ENCODE peak calls at places on chromosome 4, in ten cellular contexts. One of them, this sample, is unnamed.

GRCh38 chr4:187903700-187904099 is 91.9 kb upstream of the ZFP42 start:
- DNase-seq in natural killer cell treated with Interleukin-12 subunit alpha and Interleukin-12 subunit beta and Interleukin-15 and Interleukin-18, amount 100 ng/mL, for 72 hours: no peak
- DNase-seq in activated naive CD4-positive, alpha-beta T cell treated with anti-CD3 and anti-CD28 coated beads, Interleukin-2, amount 10 ng/mL, durations not matched to agents 7 days and 5 days: no peak
- DNase-seq in heart left ventricle: no peak
- DNase-seq in RPMI8226: no peak
- DNase-seq in effector memory CD4-positive, alpha-beta T cell: no peak
- DNase-seq in activated naive CD8-positive, alpha-beta T cell treated with anti-CD3 and anti-CD28 coated beads, Interleukin-2, amount 50 U/mL, for 16 hours: no peak
- DNase-seq in memory B cell: no peak
- DNase-seq in central memory CD8-positive, alpha-beta T cell: no peak
- DNase-seq in stimulated activated CD4-positive, alpha-beta T cell treated with anti-CD3 and anti-CD28 coated beads, Interleukin-15, amount 100 ng/mL, for 48 hours: no peak
- DNase-seq in this sample: no peak

GRCh38 chr4:184094532-184095192 is 123.0 kb downstream of the ENPP6 start:
- DNase-seq in memory B cell: no peak
- DNase-seq in natural killer cell treated with Interleukin-12 subunit alpha and Interleukin-12 subunit beta and Interleukin-15 and Interleukin-18, amount 100 ng/mL, for 72 hours: no peak
- DNase-seq in activated naive CD4-positive, alpha-beta T cell treated with anti-CD3 and anti-CD28 coated beads, Interleukin-2, amount 10 ng/mL, durations not matched to agents 7 days and 5 days: no peak
- DNase-seq in effector memory CD4-positive, alpha-beta T cell: no peak
- DNase-seq in central memory CD8-positive, alpha-beta T cell: no peak
- DNase-seq in stimulated activated CD4-positive, alpha-beta T cell treated with anti-CD3 and anti-CD28 coated beads, Interleukin-15, amount 100 ng/mL, for 48 hours: no peak
- DNase-seq in RPMI8226: no peak
- DNase-seq in heart left ventricle: no peak
- DNase-seq in activated naive CD8-positive, alpha-beta T cell treated with anti-CD3 and anti-CD28 coated beads, Interleukin-2, amount 50 U/mL, for 16 hours: no peak
- DNase-seq in this sample: no peak

GRCh38 chr4:174972911-174973310 is 54.8 kb downstream of the ADAM29 start:
- DNase-seq in activated naive CD4-positive, alpha-beta T cell treated with anti-CD3 and anti-CD28 coated beads, Interleukin-2, amount 10 ng/mL, durations not matched to agents 7 days and 5 days: no peak
- DNase-seq in memory B cell: no peak
- DNase-seq in stimulated activated CD4-positive, alpha-beta T cell treated with anti-CD3 and anti-CD28 coated beads, Interleukin-15, amount 100 ng/mL, for 48 hours: no peak
- DNase-seq in central memory CD8-positive, alpha-beta T cell: no peak
- DNase-seq in natural killer cell treated with Interleukin-12 subunit alpha and Interleukin-12 subunit beta and Interleukin-15 and Interleukin-18, amount 100 ng/mL, for 72 hours: no peak
- DNase-seq in activated naive CD8-positive, alpha-beta T cell treated with anti-CD3 and anti-CD28 coated beads, Interleukin-2, amount 50 U/mL, for 16 hours: no peak
- DNase-seq in heart left ventricle: no peak
- DNase-seq in RPMI8226: no peak
- DNase-seq in effector memory CD4-positive, alpha-beta T cell: no peak
- DNase-seq in this sample: no peak

GRCh38 chr4:184475096-184475461 is 729 bp upstream of the IRF2 start:
- DNase-seq in natural killer cell treated with Interleukin-12 subunit alpha and Interleukin-12 subunit beta and Interleukin-15 and Interleukin-18, amount 100 ng/mL, for 72 hours: peak
- DNase-seq in effector memory CD4-positive, alpha-beta T cell: peak
- DNase-seq in stimulated activated CD4-positive, alpha-beta T cell treated with anti-CD3 and anti-CD28 coated beads, Interleukin-15, amount 100 ng/mL, for 48 hours: peak
- DNase-seq in activated naive CD8-positive, alpha-beta T cell treated with anti-CD3 and anti-CD28 coated beads, Interleukin-2, amount 50 U/mL, for 16 hours: peak
- DNase-seq in RPMI8226: peak
- DNase-seq in activated naive CD4-positive, alpha-beta T cell treated with anti-CD3 and anti-CD28 coated beads, Interleukin-2, amount 10 ng/mL, durations not matched to agents 7 days and 5 days: peak
- DNase-seq in central memory CD8-positive, alpha-beta T cell: no peak
- DNase-seq in memory B cell: no peak
- DNase-seq in heart left ventricle: peak
- DNase-seq in this sample: peak

GRCh38 chr4:111043286-111043685 is 420.4 kb upstream of the PITX2 start:
- DNase-seq in central memory CD8-positive, alpha-beta T cell: no peak
- DNase-seq in natural killer cell treated with Interleukin-12 subunit alpha and Interleukin-12 subunit beta and Interleukin-15 and Interleukin-18, amount 100 ng/mL, for 72 hours: no peak
- DNase-seq in RPMI8226: no peak
- DNase-seq in heart left ventricle: no peak
- DNase-seq in memory B cell: no peak
- DNase-seq in stimulated activated CD4-positive, alpha-beta T cell treated with anti-CD3 and anti-CD28 coated beads, Interleukin-15, amount 100 ng/mL, for 48 hours: no peak
- DNase-seq in activated naive CD4-positive, alpha-beta T cell treated with anti-CD3 and anti-CD28 coated beads, Interleukin-2, amount 10 ng/mL, durations not matched to agents 7 days and 5 days: no peak
- DNase-seq in activated naive CD8-positive, alpha-beta T cell treated with anti-CD3 and anti-CD28 coated beads, Interleukin-2, amount 50 U/mL, for 16 hours: no peak
- DNase-seq in effector memory CD4-positive, alpha-beta T cell: no peak
- DNase-seq in this sample: no peak

GRCh38 chr4:16694491-16695276 is 203.8 kb downstream of the LDB2 start:
- DNase-seq in stimulated activated CD4-positive, alpha-beta T cell treated with anti-CD3 and anti-CD28 coated beads, Interleukin-15, amount 100 ng/mL, for 48 hours: no peak
- DNase-seq in memory B cell: no peak
- DNase-seq in RPMI8226: no peak
- DNase-seq in activated naive CD8-positive, alpha-beta T cell treated with anti-CD3 and anti-CD28 coated beads, Interleukin-2, amount 50 U/mL, for 16 hours: no peak
- DNase-seq in activated naive CD4-positive, alpha-beta T cell treated with anti-CD3 and anti-CD28 coated beads, Interleukin-2, amount 10 ng/mL, durations not matched to agents 7 days and 5 days: no peak
- DNase-seq in central memory CD8-positive, alpha-beta T cell: no peak
- DNase-seq in effector memory CD4-positive, alpha-beta T cell: no peak
- DNase-seq in heart left ventricle: no peak
- DNase-seq in natural killer cell treated with Interleukin-12 subunit alpha and Interleukin-12 subunit beta and Interleukin-15 and Interleukin-18, amount 100 ng/mL, for 72 hours: no peak
- DNase-seq in this sample: no peak

GRCh38 chr4:41177016-41177415 is 37.3 kb downstream of the APBB2 start:
- DNase-seq in natural killer cell treated with Interleukin-12 subunit alpha and Interleukin-12 subunit beta and Interleukin-15 and Interleukin-18, amount 100 ng/mL, for 72 hours: no peak
- DNase-seq in effector memory CD4-positive, alpha-beta T cell: no peak
- DNase-seq in memory B cell: no peak
- DNase-seq in activated naive CD4-positive, alpha-beta T cell treated with anti-CD3 and anti-CD28 coated beads, Interleukin-2, amount 10 ng/mL, durations not matched to agents 7 days and 5 days: no peak
- DNase-seq in stimulated activated CD4-positive, alpha-beta T cell treated with anti-CD3 and anti-CD28 coated beads, Interleukin-15, amount 100 ng/mL, for 48 hours: no peak
- DNase-seq in RPMI8226: peak
- DNase-seq in activated naive CD8-positive, alpha-beta T cell treated with anti-CD3 and anti-CD28 coated beads, Interleukin-2, amount 50 U/mL, for 16 hours: no peak
- DNase-seq in central memory CD8-positive, alpha-beta T cell: no peak
- DNase-seq in heart left ventricle: no peak
- DNase-seq in this sample: no peak

GRCh38 chr4:1522606-1523005 is 116.4 kb upstream of the NKX1-1 start:
- DNase-seq in central memory CD8-positive, alpha-beta T cell: no peak
- DNase-seq in effector memory CD4-positive, alpha-beta T cell: no peak
- DNase-seq in stimulated activated CD4-positive, alpha-beta T cell treated with anti-CD3 and anti-CD28 coated beads, Interleukin-15, amount 100 ng/mL, for 48 hours: no peak
- DNase-seq in natural killer cell treated with Interleukin-12 subunit alpha and Interleukin-12 subunit beta and Interleukin-15 and Interleukin-18, amount 100 ng/mL, for 72 hours: peak
- DNase-seq in activated naive CD8-positive, alpha-beta T cell treated with anti-CD3 and anti-CD28 coated beads, Interleukin-2, amount 50 U/mL, for 16 hours: no peak
- DNase-seq in RPMI8226: no peak
- DNase-seq in activated naive CD4-positive, alpha-beta T cell treated with anti-CD3 and anti-CD28 coated beads, Interleukin-2, amount 10 ng/mL, durations not matched to agents 7 days and 5 days: no peak
- DNase-seq in memory B cell: no peak
- DNase-seq in heart left ventricle: peak
- DNase-seq in this sample: no peak

GRCh38 chr4:7384929-7385890 is 49.5 kb downstream of the PSAPL1 start:
- DNase-seq in RPMI8226: no peak
- DNase-seq in activated naive CD8-positive, alpha-beta T cell treated with anti-CD3 and anti-CD28 coated beads, Interleukin-2, amount 50 U/mL, for 16 hours: no peak
- DNase-seq in heart left ventricle: peak
- DNase-seq in memory B cell: no peak
- DNase-seq in effector memory CD4-positive, alpha-beta T cell: no peak
- DNase-seq in stimulated activated CD4-positive, alpha-beta T cell treated with anti-CD3 and anti-CD28 coated beads, Interleukin-15, amount 100 ng/mL, for 48 hours: no peak
- DNase-seq in natural killer cell treated with Interleukin-12 subunit alpha and Interleukin-12 subunit beta and Interleukin-15 and Interleukin-18, amount 100 ng/mL, for 72 hours: peak
- DNase-seq in activated naive CD4-positive, alpha-beta T cell treated with anti-CD3 and anti-CD28 coated beads, Interleukin-2, amount 10 ng/mL, durations not matched to agents 7 days and 5 days: no peak
- DNase-seq in central memory CD8-positive, alpha-beta T cell: no peak
- DNase-seq in this sample: peak

GRCh38 chr4:6513678-6514077 is 41.3 kb upstream of the PPP2R2C start:
- DNase-seq in effector memory CD4-positive, alpha-beta T cell: no peak
- DNase-seq in natural killer cell treated with Interleukin-12 subunit alpha and Interleukin-12 subunit beta and Interleukin-15 and Interleukin-18, amount 100 ng/mL, for 72 hours: no peak
- DNase-seq in RPMI8226: no peak
- DNase-seq in central memory CD8-positive, alpha-beta T cell: no peak
- DNase-seq in stimulated activated CD4-positive, alpha-beta T cell treated with anti-CD3 and anti-CD28 coated beads, Interleukin-15, amount 100 ng/mL, for 48 hours: no peak
- DNase-seq in activated naive CD8-positive, alpha-beta T cell treated with anti-CD3 and anti-CD28 coated beads, Interleukin-2, amount 50 U/mL, for 16 hours: no peak
- DNase-seq in activated naive CD4-positive, alpha-beta T cell treated with anti-CD3 and anti-CD28 coated beads, Interleukin-2, amount 10 ng/mL, durations not matched to agents 7 days and 5 days: no peak
- DNase-seq in memory B cell: no peak
- DNase-seq in heart left ventricle: no peak
- DNase-seq in this sample: no peak

GRCh38 chr4:23728971-23729370 is 160.9 kb downstream of the PPARGC1A start:
- DNase-seq in central memory CD8-positive, alpha-beta T cell: no peak
- DNase-seq in natural killer cell treated with Interleukin-12 subunit alpha and Interleukin-12 subunit beta and Interleukin-15 and Interleukin-18, amount 100 ng/mL, for 72 hours: no peak
- DNase-seq in activated naive CD4-positive, alpha-beta T cell treated with anti-CD3 and anti-CD28 coated beads, Interleukin-2, amount 10 ng/mL, durations not matched to agents 7 days and 5 days: no peak
- DNase-seq in memory B cell: no peak
- DNase-seq in activated naive CD8-positive, alpha-beta T cell treated with anti-CD3 and anti-CD28 coated beads, Interleukin-2, amount 50 U/mL, for 16 hours: no peak
- DNase-seq in stimulated activated CD4-positive, alpha-beta T cell treated with anti-CD3 and anti-CD28 coated beads, Interleukin-15, amount 100 ng/mL, for 48 hours: no peak
- DNase-seq in RPMI8226: no peak
- DNase-seq in heart left ventricle: no peak
- DNase-seq in effector memory CD4-positive, alpha-beta T cell: no peak
- DNase-seq in this sample: no peak

GRCh38 chr4:1041936-1042330 is 30.5 kb downstream of the FGFRL1 start:
- DNase-seq in heart left ventricle: peak
- DNase-seq in RPMI8226: no peak
- DNase-seq in natural killer cell treated with Interleukin-12 subunit alpha and Interleukin-12 subunit beta and Interleukin-15 and Interleukin-18, amount 100 ng/mL, for 72 hours: no peak
- DNase-seq in effector memory CD4-positive, alpha-beta T cell: no peak
- DNase-seq in memory B cell: no peak
- DNase-seq in central memory CD8-positive, alpha-beta T cell: no peak
- DNase-seq in activated naive CD4-positive, alpha-beta T cell treated with anti-CD3 and anti-CD28 coated beads, Interleukin-2, amount 10 ng/mL, durations not matched to agents 7 days and 5 days: no peak
- DNase-seq in stimulated activated CD4-positive, alpha-beta T cell treated with anti-CD3 and anti-CD28 coated beads, Interleukin-15, amount 100 ng/mL, for 48 hours: no peak
- DNase-seq in activated naive CD8-positive, alpha-beta T cell treated with anti-CD3 and anti-CD28 coated beads, Interleukin-2, amount 50 U/mL, for 16 hours: no peak
- DNase-seq in this sample: no peak